ENCODE peak calls at places on chromosomes 12 and 14, in seven cellular contexts. E is SK-N-SH, R is H1, T is K562, Z is HepG2, D is GM12878, H is GM12892. S is an unnamed sample.

GRCh38 chr12:118360785-118361404 is 11.8 kb downstream of the TAOK3 start:
- DNase-seq in E (no peak), R (no peak), T (peak), Z (no peak), D (no peak), H (no peak), S (no peak)

GRCh38 chr12:14211829-14212455 is 153.5 kb upstream of the ATF7IP start:
- DNase-seq in E (no peak), R (no peak), T (no peak), Z (no peak), D (no peak), H (no peak), S (no peak)

GRCh38 chr12:15837141-15837781 is 44.9 kb upstream of the STRAP start:
- DNase-seq in E (no peak), R (no peak), T (no peak), Z (no peak), D (no peak), H (no peak), S (no peak)

GRCh38 chr12:126752021-126752420 is 1514.9 kb upstream of the TMEM132C start:
- DNase-seq in E (no peak), R (no peak), T (no peak), Z (no peak), D (no peak), H (no peak), S (no peak)

GRCh38 chr12:128908254-128908653 is 55.0 kb downstream of the GLT1D1 start:
- DNase-seq in E (no peak), R (no peak), T (no peak), Z (no peak), D (no peak), H (no peak), S (no peak)

GRCh38 chr12:84805474-84805858 is 107.1 kb downstream of the SLC6A15 start:
- DNase-seq in E (no peak), R (no peak), T (no peak), Z (no peak), D (no peak), H (no peak), S (no peak)

GRCh38 chr12:51977320-51977753 is 25.8 kb downstream of the ACVR1B start:
- DNase-seq in E (no peak), R (no peak), T (no peak), Z (peak), D (no peak), H (no peak), S (no peak)

GRCh38 chr12:29164477-29165163 is 15.5 kb downstream of the FAR2 start:
- DNase-seq in E (no peak), R (no peak), T (no peak), Z (no peak), D (peak), H (no peak), S (peak)

GRCh38 chr12:94831081-94831747 is 172.3 kb downstream of the NDUFA12 start:
- DNase-seq in E (no peak), R (no peak), T (no peak), Z (no peak), D (peak), H (peak), S (peak)

GRCh38 chr14:103194256-103195045 is 71.2 kb downstream of the TNFAIP2 start:
- DNase-seq in E (no peak), R (no peak), T (no peak), Z (peak), D (no peak), H (no peak), S (no peak)

GRCh38 chr14:71491925-71492324 is 440.3 kb upstream of the RGS6 start:
- DNase-seq in E (no peak), R (no peak), T (no peak), Z (peak), D (no peak), H (no peak), S (no peak)

GRCh38 chr12:19107750-19108149 is 21.8 kb upstream of the PLEKHA5 start:
- DNase-seq in E (no peak), R (no peak), T (no peak), Z (no peak), D (no peak), H (no peak), S (no peak)

GRCh38 chr12:107884769-107885694 is 110.5 kb downstream of the ASCL4 start:
- DNase-seq in E (peak), R (peak), T (peak), Z (peak), D (no peak), H (peak), S (peak)

GRCh38 chr14:50633954-50634353 is 34.2 kb downstream of the SAV1 start:
- DNase-seq in E (no peak), R (no peak), T (no peak), Z (no peak), D (no peak), H (no peak), S (no peak)

GRCh38 chr14:100567009-100567876 is 20.0 kb downstream of the BEGAIN start:
- DNase-seq in E (peak), R (peak), T (no peak), Z (no peak), D (no peak), H (no peak), S (no peak)

GRCh38 chr12:30438526-30439120 is 257.0 kb downstream of the IPO8 start:
- DNase-seq in E (no peak), R (no peak), T (no peak), Z (no peak), D (no peak), H (no peak), S (no peak)

GRCh38 chr14:57739543-57739942 is 126.3 kb downstream of the SLC35F4 start:
- DNase-seq in E (no peak), R (no peak), T (no peak), Z (no peak), D (no peak), H (no peak), S (no peak)

GRCh38 chr12:126685636-126686035 is 1581.3 kb upstream of the TMEM132C start:
- DNase-seq in E (no peak), R (no peak), T (no peak), Z (no peak), D (no peak), H (no peak), S (no peak)

GRCh38 chr14:73058923-73059311 is 583 bp downstream of the RBM25 start:
- DNase-seq in E (peak), R (peak), T (no peak), Z (peak), D (no peak), H (no peak), S (peak)

GRCh38 chr14:39267592-39268112 is 33.9 kb downstream of the MIA2 start:
- DNase-seq in E (no peak), R (no peak), T (no peak), Z (peak), D (no peak), H (no peak), S (no peak)

GRCh38 chr12:115257791-115258190 is 573.8 kb upstream of the TBX3 start:
- DNase-seq in E (no peak), R (no peak), T (no peak), Z (no peak), D (no peak), H (no peak), S (no peak)

GRCh38 chr12:31866523-31866922 is 92.7 kb upstream of the RESF1 start:
- DNase-seq in E (no peak), R (no peak), T (no peak), Z (no peak), D (no peak), H (no peak), S (no peak)

GRCh38 chr12:74424778-74425177 is 112.9 kb upstream of the ATXN7L3B start:
- DNase-seq in E (no peak), R (no peak), T (no peak), Z (peak), D (no peak), H (no peak), S (no peak)

GRCh38 chr14:50475460-50475859 is 56.9 kb downstream of the MAP4K5 start:
- DNase-seq in E (no peak), R (no peak), T (no peak), Z (peak), D (no peak), H (no peak), S (no peak)

GRCh38 chr12:95548539-95549391 is 2.5 kb downstream of the USP44 start:
- DNase-seq in E (peak), R (peak), T (peak), Z (no peak), D (no peak), H (no peak), S (peak)

GRCh38 chr14:69368381-69368780 is 29.7 kb downstream of the ERH start:
- DNase-seq in E (no peak), R (no peak), T (no peak), Z (no peak), D (no peak), H (no peak), S (no peak)

GRCh38 chr12:113461666-113462065 is 10.0 kb downstream of the LHX5 start:
- DNase-seq in E (peak), R (no peak), T (peak), Z (peak), D (no peak), H (no peak), S (peak)

GRCh38 chr14:100873083-100873482 is 30.4 kb downstream of the RTL1 start:
- DNase-seq in E (no peak), R (no peak), T (peak), Z (no peak), D (no peak), H (no peak), S (no peak)

GRCh38 chr12:53505555-53506449 is 1.5 kb downstream of the NPFF start:
- DNase-seq in E (no peak), R (no peak), T (no peak), Z (no peak), D (no peak), H (no peak), S (no peak)

GRCh38 chr14:21825147-21825743 is 151.6 kb upstream of the OR4E1 start:
- DNase-seq in E (peak), R (no peak), T (peak), Z (peak), D (no peak), H (no peak), S (no peak)

GRCh38 chr12:60201891-60202290 is 606.1 kb downstream of the SLC16A7 start:
- DNase-seq in E (no peak), R (no peak), T (no peak), Z (no peak), D (no peak), H (no peak), S (no peak)

GRCh38 chr12:95462551-95462950 is 11.4 kb upstream of the METAP2 start:
- DNase-seq in E (no peak), R (no peak), T (no peak), Z (no peak), D (no peak), H (no peak), S (no peak)

GRCh38 chr14:74918380-74918779 is 4.7 kb downstream of the RPS6KL1 start:
- DNase-seq in E (no peak), R (no peak), T (no peak), Z (no peak), D (no peak), H (no peak), S (no peak)

GRCh38 chr12:63844391-63845341 is at the start of gene SRGAP1:
- DNase-seq in E (peak), R (no peak), T (peak), Z (peak), D (no peak), H (no peak), S (peak)

GRCh38 chr12:66879392-66879791 is 200.5 kb upstream of the GRIP1 start:
- DNase-seq in E (no peak), R (no peak), T (no peak), Z (no peak), D (no peak), H (no peak), S (no peak)

GRCh38 chr12:121001060-121001459 is 15.2 kb downstream of the C12orf43 start:
- DNase-seq in E (no peak), R (no peak), T (no peak), Z (no peak), D (no peak), H (no peak), S (no peak)

GRCh38 chr14:83707056-83707455 is 1822.9 kb upstream of the FLRT2 start:
- DNase-seq in E (no peak), R (no peak), T (no peak), Z (no peak), D (no peak), H (no peak), S (no peak)

GRCh38 chr14:56487090-56487667 is 92.4 kb upstream of the TMEM260 start:
- DNase-seq in E (no peak), R (no peak), T (no peak), Z (no peak), D (no peak), H (no peak), S (no peak)

GRCh38 chr12:116393859-116394650 is 116.6 kb upstream of the MED13L start:
- DNase-seq in E (no peak), R (no peak), T (no peak), Z (no peak), D (no peak), H (no peak), S (no peak)
- TF ChIP-seq POLR2AphosphoS5 in E (no peak), R (no peak), T (no peak), Z (no peak), D (no peak), H (no peak), S (no peak)

DNA sequence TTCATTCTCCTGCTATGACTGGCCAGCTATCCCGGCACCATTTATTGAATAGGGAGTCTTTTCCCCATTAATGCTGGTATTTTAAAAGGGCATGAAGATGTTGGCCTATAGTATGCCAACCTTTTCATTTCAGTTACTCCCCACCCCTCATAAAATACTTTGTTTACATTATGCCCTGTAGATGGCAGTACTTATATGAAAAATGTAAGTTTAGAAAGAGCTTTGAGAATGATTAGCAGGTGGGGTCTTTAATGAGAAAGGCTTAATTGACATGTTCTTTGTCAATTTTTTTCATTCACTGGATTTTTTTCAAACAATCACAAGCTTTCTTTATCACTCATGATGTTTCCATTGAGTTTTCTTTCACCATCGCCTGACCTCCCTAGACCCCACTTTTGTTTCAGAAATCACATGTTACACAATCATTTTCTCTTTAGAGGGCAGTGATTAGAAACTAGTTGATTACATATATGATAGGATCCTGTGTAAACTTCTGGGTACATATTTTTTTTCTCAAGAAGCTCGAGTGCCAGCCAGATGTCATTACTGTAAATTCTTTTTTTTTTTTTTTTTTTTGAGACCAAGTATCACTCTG is 62.6 kb upstream of the PSMA6 start:
- DNase-seq in E (peak), R (no peak), T (peak), Z (peak), D (no peak), H (no peak), S (no peak)
- TF ChIP-seq TAF1 in E (no peak), R (no peak), T (no peak), Z (no peak), D (no peak), H (no peak), S (no peak)

GRCh38 chr12:92034858-92035401 is 110.7 kb downstream of the BTG1 start:
- DNase-seq in E (peak), R (no peak), T (no peak), Z (peak), D (peak), H (no peak), S (no peak)
- TF ChIP-seq POLR2AphosphoS5 in E (no peak), R (no peak), T (no peak), Z (no peak), D (peak), H (no peak), S (no peak)

DNA sequence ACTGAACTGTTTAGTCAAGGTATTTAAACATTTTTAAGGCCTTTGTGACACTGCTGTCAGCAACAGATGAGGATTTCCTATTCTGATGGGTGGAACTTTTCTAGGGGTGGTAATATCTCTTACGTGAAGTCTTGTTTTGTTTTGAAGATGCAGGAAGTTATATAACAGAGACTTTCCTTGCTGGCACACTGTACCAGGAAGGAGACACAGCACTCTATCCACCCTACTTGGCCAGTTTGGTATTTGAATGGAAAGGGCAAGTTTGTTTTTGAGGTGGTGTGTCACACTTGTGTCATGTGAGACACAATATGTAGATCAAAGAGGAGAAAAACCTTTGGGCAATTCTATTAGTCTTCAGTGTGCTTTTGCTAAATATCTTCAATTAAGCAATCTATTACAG is 51.6 kb upstream of the SRP54 start:
- DNase-seq in E (no peak), R (no peak), T (no peak), Z (no peak), D (peak), H (no peak), S (no peak)
- TF ChIP-seq TAF1 in E (no peak), R (no peak), T (no peak), Z (no peak), D (no peak), H (no peak), S (no peak)

DNA sequence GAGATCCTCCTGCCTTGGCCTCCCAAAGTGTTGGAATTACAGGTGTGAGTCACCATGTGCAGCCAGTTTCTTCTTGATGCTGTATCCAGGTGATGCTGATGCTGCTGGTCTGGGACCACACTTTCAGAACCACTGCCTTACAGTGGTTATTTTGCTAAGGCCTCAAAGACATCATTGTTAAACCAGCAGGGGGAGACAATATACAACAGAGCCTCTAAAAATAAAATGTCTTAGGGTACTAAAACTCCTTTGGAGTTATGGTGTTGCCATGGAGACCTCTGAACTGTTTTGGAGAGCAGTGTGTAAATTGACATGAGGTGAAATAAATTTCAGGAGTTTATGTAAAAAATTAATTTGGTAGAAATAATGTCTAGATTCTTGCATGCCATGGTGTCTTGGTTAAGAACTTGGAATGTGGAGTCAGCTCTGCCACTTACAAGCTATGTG is 1.1 kb upstream of the ARG2 start:
- DNase-seq in E (peak), R (no peak), T (peak), Z (peak), D (no peak), H (no peak), S (peak)
- TF ChIP-seq POLR2AphosphoS5 in E (no peak), R (no peak), T (no peak), Z (no peak), D (no peak), H (no peak), S (no peak)

GRCh38 chr12:22069851-22070250 is 23.8 kb downstream of the CMAS start:
- DNase-seq in E (no peak), R (no peak), T (no peak), Z (no peak), D (no peak), H (no peak), S (no peak)
- TF ChIP-seq TAF1 in E (no peak), R (no peak), T (no peak), Z (no peak), D (no peak), H (no peak), S (no peak)

GRCh38 chr14:92542766-92543554 is 29.4 kb downstream of the RIN3 start:
- DNase-seq in E (no peak), R (no peak), T (no peak), Z (no peak), D (no peak), H (no peak), S (no peak)

GRCh38 chr14:92538412-92539017 is 24.9 kb downstream of the RIN3 start:
- DNase-seq in E (no peak), R (no peak), T (no peak), Z (no peak), D (peak), H (no peak), S (no peak)

GRCh38 chr14:92539875-92540274 is 26.3 kb downstream of the RIN3 start:
- DNase-seq in E (no peak), R (no peak), T (no peak), Z (no peak), D (no peak), H (no peak), S (no peak)

GRCh38 chr14:92539419-92539818 is 25.8 kb downstream of the RIN3 start:
- DNase-seq in E (no peak), R (no peak), T (no peak), Z (no peak), D (no peak), H (no peak), S (no peak)

DNA sequence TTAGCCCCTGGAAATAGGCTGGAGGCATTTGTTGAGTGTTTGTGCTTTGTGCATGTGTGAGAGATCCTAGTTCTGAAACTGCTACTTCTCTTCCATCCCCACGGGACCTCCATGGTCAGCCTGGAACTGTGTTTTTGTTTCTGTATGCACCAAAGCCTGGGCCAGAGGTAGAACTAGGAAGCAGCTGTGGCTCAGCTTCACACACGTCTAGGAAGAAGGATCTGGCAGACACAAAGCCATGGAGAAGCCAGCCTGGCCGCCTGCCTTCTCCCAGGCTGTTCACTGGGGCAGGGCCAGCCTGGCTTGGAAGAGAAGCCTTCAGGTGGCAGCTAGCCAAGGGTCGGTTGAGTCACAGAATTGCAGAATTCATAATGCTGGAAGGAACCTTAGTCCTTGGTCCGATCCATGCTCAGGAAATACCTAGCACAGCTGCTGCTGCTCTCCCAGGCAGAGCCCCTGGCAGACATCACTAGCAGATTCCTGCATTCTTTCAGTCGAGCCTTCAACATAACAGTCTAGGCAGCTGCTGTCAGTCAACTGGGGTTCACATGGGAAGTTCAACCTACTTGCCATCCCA is 27.0 kb downstream of the RIN3 start:
- DNase-seq in E (peak), R (no peak), T (no peak), Z (no peak), D (no peak), H (no peak), S (no peak)
- TF ChIP-seq POLR2AphosphoS5 in E (peak), R (no peak), T (no peak), Z (no peak), D (no peak), H (no peak), S (no peak)

GRCh38 chr12:45349911-45350310 is 134.0 kb downstream of the ANO6 start:
- DNase-seq in E (no peak), R (no peak), T (no peak), Z (no peak), D (no peak), H (no peak), S (no peak)
- TF ChIP-seq TAF1 in E (no peak), R (no peak), T (no peak), Z (no peak), D (no peak), H (no peak), S (no peak)

DNA sequence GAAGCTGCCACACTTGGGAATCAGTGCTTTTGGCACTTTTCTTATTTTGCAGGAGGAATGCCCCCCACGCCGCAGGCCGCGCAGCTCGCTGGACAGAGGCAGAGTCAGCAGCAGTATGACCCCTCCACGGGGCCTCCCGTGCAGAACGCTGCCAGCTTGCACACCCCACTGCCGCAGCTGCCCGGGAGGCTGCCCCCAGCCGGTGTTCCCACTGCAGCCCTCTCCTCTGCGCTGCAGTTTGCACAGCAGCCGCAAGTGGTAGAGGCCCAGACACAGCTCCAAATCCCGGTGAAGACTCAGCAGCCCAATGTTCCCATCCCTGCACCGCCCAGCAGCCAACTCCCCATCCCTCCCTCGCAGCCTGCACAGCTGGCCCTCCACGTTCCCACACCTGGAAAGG is 32.3 kb downstream of the EP400 start:
- DNase-seq in E (no peak), R (no peak), T (no peak), Z (no peak), D (no peak), H (no peak), S (no peak)
- TF ChIP-seq POLR2AphosphoS5 in E (no peak), R (no peak), T (no peak), Z (no peak), D (no peak), H (no peak), S (no peak)

S was measured in GM12891.